ENCODE peak calls at places on chromosomes 7 and 10, in seven cellular contexts. I is CD4-positive, alpha-beta T cell; M is bronchial epithelial cell; H is choroid plexus epithelial cell; O is GM13976; X is AG09309; F is pancreas. J is an unnamed sample.

GRCh38 chr7:26337232-26337865 is 45.7 kb downstream of the SNX10 start:
- DNase-seq in O (no peak), I (no peak), H (no peak), X (no peak), F (no peak), M (no peak), J (no peak)

GRCh38 chr7:114426824-114427223 is 12.2 kb downstream of the FOXP2 start:
- DNase-seq in O (no peak), I (no peak), X (no peak), F (no peak), H (peak; percentile 72), M (peak; percentile 33), J (no peak)

GRCh38 chr10:104472957-104473745 is 119.5 kb downstream of the CFAP58 start:
- DNase-seq in H (no peak), O (no peak), I (no peak), X (no peak), M (peak; percentile 42), F (no peak), J (no peak)

GRCh38 chr7:40394382-40394781 is 259.6 kb downstream of the SUGCT start:
- DNase-seq in H (no peak), X (no peak), O (no peak), I (no peak), M (no peak), F (no peak), J (no peak)

GRCh38 chr10:7738536-7739407 is 35.7 kb downstream of the ITIH2 start:
- DNase-seq in O (no peak), M (no peak), H (no peak), F (no peak), I (no peak), X (no peak), J (no peak)

GRCh38 chr7:15041226-15041625 is 138.7 kb upstream of the DGKB start:
- DNase-seq in X (no peak), O (no peak), M (no peak), I (no peak), F (no peak), H (peak; percentile 28), J (no peak)

GRCh38 chr7:126720232-126720631 is 532.5 kb downstream of the GRM8 start:
- DNase-seq in F (no peak), I (no peak), O (no peak), H (no peak), M (no peak), X (no peak), J (no peak)

GRCh38 chr7:1086588-1087461 is 1.1 kb upstream of the GPER1 start:
- DNase-seq in F (peak; percentile 87), O (peak; percentile 94), I (peak; percentile 69), X (no peak), M (peak; percentile 54), H (peak; percentile 58), J (peak; percentile 77)

GRCh38 chr10:65430979-65431378 is 1494.9 kb upstream of the LRRTM3 start:
- DNase-seq in F (no peak), I (no peak), H (no peak), X (no peak), O (no peak), M (no peak), J (no peak)

GRCh38 chr7:17242504-17242903 is 55.9 kb upstream of the AHR start:
- DNase-seq in O (no peak), X (no peak), F (no peak), M (peak; percentile 83), I (no peak), H (no peak), J (no peak)

GRCh38 chr10:30435068-30435422 is 1.1 kb downstream of the MAP3K8 start:
- DNase-seq in M (no peak), F (no peak), X (no peak), O (no peak), H (peak; percentile 58), I (no peak), J (no peak)

DNA sequence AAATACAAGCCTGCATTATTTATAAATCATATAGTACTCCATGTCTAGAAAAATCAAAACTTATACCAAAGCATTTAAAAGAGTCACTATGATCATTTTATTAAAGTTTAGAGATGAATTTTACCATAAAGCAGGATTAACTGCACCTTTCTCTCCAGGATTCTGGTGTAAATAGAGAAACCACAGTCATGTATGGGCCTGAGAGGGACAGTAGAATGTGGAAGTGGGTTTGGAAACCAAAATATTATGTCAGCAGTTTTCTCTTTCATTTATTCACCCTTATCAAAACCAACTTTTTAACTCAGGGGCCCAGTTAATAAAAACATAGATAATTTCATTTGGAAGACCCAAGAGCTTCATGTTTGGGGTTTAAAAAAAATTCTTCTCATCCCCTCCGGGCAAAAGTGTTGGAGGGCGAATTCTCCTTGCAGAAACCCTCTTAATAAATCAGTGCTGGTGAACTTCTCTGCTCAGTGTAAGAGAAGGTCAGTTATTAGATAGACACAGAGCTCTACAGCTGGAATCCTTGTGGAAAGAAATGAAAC is 266.2 kb downstream of the CREB5 start:
- DNase-seq in H (peak; percentile 11), X (no peak), M (peak; percentile 18), I (no peak), O (no peak), F (no peak), J (no peak)
- TF ChIP-seq CTCF in H (no peak), X (no peak), M (no peak), I (no peak), O (no peak), F (no peak), J (no peak)

DNA sequence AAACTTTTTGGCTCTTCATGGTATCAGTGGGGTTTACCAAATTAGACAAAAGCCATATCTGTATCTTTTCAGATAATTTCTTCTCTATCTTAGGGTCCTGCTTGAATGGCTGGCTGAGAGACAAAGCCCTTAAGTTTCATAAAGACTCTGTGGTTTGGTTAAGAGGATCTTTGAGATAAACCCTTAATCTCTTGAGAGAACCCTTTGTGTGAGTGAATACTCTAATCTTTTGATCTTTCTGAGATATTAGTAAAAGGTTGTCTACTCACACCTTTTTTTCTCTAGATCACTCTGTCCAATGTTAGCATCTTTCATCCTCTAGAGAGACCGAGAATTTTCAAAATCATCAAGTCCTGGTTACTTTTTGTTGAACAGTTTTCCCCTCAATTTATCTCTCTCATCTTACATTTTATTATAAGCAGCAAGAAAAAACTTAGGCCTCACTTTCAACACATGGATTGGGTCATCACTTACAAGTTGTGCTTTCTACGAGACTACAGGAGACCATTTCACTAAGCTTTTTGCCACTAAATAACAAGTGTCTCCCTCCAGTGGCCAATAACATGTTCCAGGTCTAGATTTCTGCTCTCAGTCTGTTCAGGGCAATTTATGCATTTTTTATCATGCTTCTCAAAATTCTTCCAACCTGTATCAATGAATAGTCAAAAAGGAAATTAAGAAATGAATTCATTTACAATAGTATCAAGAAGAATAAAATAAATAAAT is 28.4 kb downstream of the DNAJC9 start:
- DNase-seq in F (no peak), O (no peak), H (peak; percentile 68), I (no peak), X (no peak), M (peak; percentile 26), J (peak; percentile 13)
- TF ChIP-seq CTCF in F (no peak), O (peak; percentile 30), H (peak; percentile 65), I (no peak), X (peak; percentile 36), M (peak; percentile 40), J (no peak)

GRCh38 chr10:3728563-3728962 is 56.4 kb downstream of the KLF6 start:
- DNase-seq in O (no peak), I (no peak), X (no peak), H (no peak), M (no peak), F (no peak), J (no peak)
- TF ChIP-seq CTCF in O (no peak), I (no peak), X (no peak), H (no peak), M (no peak), F (no peak), J (no peak)

DNA sequence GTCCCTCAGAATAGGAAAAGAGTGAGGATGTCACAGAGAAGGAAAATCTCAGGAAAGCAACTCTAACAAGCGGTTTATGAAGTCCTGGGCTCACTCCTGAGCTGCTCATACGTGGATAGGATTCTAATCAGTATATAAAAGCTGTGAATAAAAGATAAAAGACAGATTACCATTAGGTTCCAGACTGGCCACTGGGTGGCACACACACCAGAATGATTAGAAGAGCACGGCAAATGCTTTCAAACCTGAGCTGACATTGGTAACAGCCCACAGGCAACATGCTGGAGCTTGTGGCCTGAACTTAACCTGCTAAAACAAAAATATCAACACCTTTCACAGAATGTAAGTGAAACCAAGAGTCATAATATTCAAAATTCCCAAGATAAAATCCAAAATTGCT is 370.8 kb downstream of the GRID1 start:
- DNase-seq in I (no peak), O (no peak), H (peak; percentile 21), M (peak; percentile 73), X (no peak), F (no peak), J (peak; percentile 59)
- TF ChIP-seq CTCF in I (no peak), O (no peak), H (peak; percentile 32), M (peak; percentile 61), X (no peak), F (peak; percentile 25), J (peak; percentile 37)

GRCh38 chr7:82810558-82811259 is 352.0 kb downstream of the PCLO start:
- DNase-seq in F (no peak), O (peak; percentile 13), H (peak; percentile 85), M (peak; percentile 62), I (no peak), X (peak; percentile 76), J (peak; percentile 35)
- TF ChIP-seq CTCF in F (peak; percentile 52), O (peak; percentile 75), H (peak; percentile 75), M (peak; percentile 61), I (no peak), X (peak; percentile 71), J (peak; percentile 91)

GRCh38 chr7:69602522-69602921 is 4.2 kb downstream of the AUTS2 start:
- DNase-seq in I (no peak), F (no peak), M (no peak), H (no peak), O (no peak), X (no peak), J (no peak)

GRCh38 chr7:69599211-69599878 is 1.1 kb downstream of the AUTS2 start:
- DNase-seq in F (peak; percentile 47), I (no peak), M (no peak), O (peak; percentile 47), X (no peak), H (no peak), J (peak; percentile 7)

GRCh38 chr7:69598081-69598486 is at the start of gene AUTS2:
- DNase-seq in I (no peak), X (peak; percentile 29), M (no peak), F (peak; percentile 90), H (peak; percentile 82), O (peak; percentile 94), J (no peak)

GRCh38 chr7:69598487-69599148 is 343 bp downstream of the AUTS2 start:
- DNase-seq in M (no peak), I (no peak), H (no peak), X (no peak), F (peak; percentile 38), O (peak; percentile 61), J (peak; percentile 27)

GRCh38 chr7:69599879-69600764 is 1.8 kb downstream of the AUTS2 start:
- DNase-seq in X (no peak), F (peak; percentile 63), M (no peak), H (no peak), O (peak; percentile 36), I (no peak), J (no peak)
- TF ChIP-seq CTCF in X (no peak), F (no peak), M (no peak), H (no peak), O (no peak), I (no peak), J (no peak)

DNA sequence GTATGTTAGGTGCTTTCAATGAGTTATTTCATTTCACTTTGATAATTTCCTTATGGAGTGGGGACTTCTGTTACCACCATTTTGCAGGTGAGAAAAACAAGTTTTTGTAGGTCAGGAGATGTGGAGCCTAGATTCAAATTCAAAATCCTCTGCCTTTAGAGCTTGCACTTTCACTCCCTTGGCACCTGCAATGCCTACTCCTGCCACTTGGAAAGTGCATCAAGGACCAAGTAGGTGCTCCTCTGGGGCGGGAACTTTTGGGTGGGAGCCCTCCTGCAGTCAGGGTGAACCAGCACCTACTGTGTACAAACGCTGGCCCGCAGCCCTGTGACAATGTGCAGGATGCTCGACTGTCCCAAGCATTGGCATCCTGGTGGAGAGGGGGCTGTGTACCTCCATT is 199.0 kb downstream of the EMX2 start:
- DNase-seq in O (no peak), M (no peak), I (no peak), H (no peak), X (no peak), F (no peak), J (no peak)
- TF ChIP-seq CTCF in O (no peak), M (peak; percentile 7), I (no peak), H (peak; percentile 17), X (no peak), F (no peak), J (peak; percentile 7)

J was measured in RWPE1.